ENCODE peak calls at places on chromosomes 3 and 15, in nine cellular contexts. One of them, this sample, is unnamed.

GRCh38 chr3:15405448-15406050 is 21.8 kb downstream of the METTL6 start:
- DNase-seq in activated CD4-positive, alpha-beta T cell treated with anti-CD3 and anti-CD28 coated beads for 48 hours: no peak
- DNase-seq in Ammon's horn: peak; percentile 66
- DNase-seq in Calu3: no peak
- DNase-seq in activated CD8-positive, alpha-beta memory T cell treated with anti-CD3 and anti-CD28 coated beads for 48 hours: no peak
- DNase-seq in GM23338: peak; percentile 80
- DNase-seq in KBM-7: peak; percentile 66
- DNase-seq in Caki2: peak; percentile 30
- DNase-seq in AG09309: peak; percentile 27
- DNase-seq in this sample: peak; percentile 81

GRCh38 chr3:113210608-113211369 is 568 bp upstream of the BOC start:
- DNase-seq in activated CD4-positive, alpha-beta T cell treated with anti-CD3 and anti-CD28 coated beads for 48 hours: no peak
- DNase-seq in Ammon's horn: no peak
- DNase-seq in Calu3: no peak
- DNase-seq in activated CD8-positive, alpha-beta memory T cell treated with anti-CD3 and anti-CD28 coated beads for 48 hours: no peak
- DNase-seq in GM23338: peak; percentile 69
- DNase-seq in KBM-7: no peak
- DNase-seq in Caki2: no peak
- DNase-seq in AG09309: no peak
- DNase-seq in this sample: no peak

GRCh38 chr3:131630117-131630516 is 127.3 kb upstream of the MRPL3 start:
- DNase-seq in activated CD4-positive, alpha-beta T cell treated with anti-CD3 and anti-CD28 coated beads for 48 hours: no peak
- DNase-seq in Ammon's horn: no peak
- DNase-seq in Calu3: no peak
- DNase-seq in activated CD8-positive, alpha-beta memory T cell treated with anti-CD3 and anti-CD28 coated beads for 48 hours: no peak
- DNase-seq in GM23338: no peak
- DNase-seq in KBM-7: peak; percentile 25
- DNase-seq in Caki2: no peak
- DNase-seq in AG09309: no peak
- DNase-seq in this sample: peak; percentile 73

GRCh38 chr3:78322780-78323179 is 1282.9 kb downstream of the ROBO2 start:
- DNase-seq in activated CD4-positive, alpha-beta T cell treated with anti-CD3 and anti-CD28 coated beads for 48 hours: no peak
- DNase-seq in Ammon's horn: no peak
- DNase-seq in Calu3: no peak
- DNase-seq in activated CD8-positive, alpha-beta memory T cell treated with anti-CD3 and anti-CD28 coated beads for 48 hours: no peak
- DNase-seq in GM23338: peak; percentile 53
- DNase-seq in KBM-7: no peak
- DNase-seq in Caki2: no peak
- DNase-seq in AG09309: no peak
- DNase-seq in this sample: no peak

GRCh38 chr3:14773691-14774128 is 45.1 kb upstream of the FGD5 start:
- DNase-seq in activated CD4-positive, alpha-beta T cell treated with anti-CD3 and anti-CD28 coated beads for 48 hours: no peak
- DNase-seq in Ammon's horn: no peak
- DNase-seq in Calu3: no peak
- DNase-seq in activated CD8-positive, alpha-beta memory T cell treated with anti-CD3 and anti-CD28 coated beads for 48 hours: no peak
- DNase-seq in GM23338: no peak
- DNase-seq in KBM-7: no peak
- DNase-seq in Caki2: no peak
- DNase-seq in AG09309: no peak
- DNase-seq in this sample: no peak

GRCh38 chr3:129558772-129559564 is 16.0 kb downstream of the H1-8 start:
- DNase-seq in activated CD4-positive, alpha-beta T cell treated with anti-CD3 and anti-CD28 coated beads for 48 hours: no peak
- DNase-seq in Ammon's horn: no peak
- DNase-seq in Calu3: no peak
- DNase-seq in activated CD8-positive, alpha-beta memory T cell treated with anti-CD3 and anti-CD28 coated beads for 48 hours: no peak
- DNase-seq in GM23338: no peak
- DNase-seq in KBM-7: no peak
- DNase-seq in Caki2: no peak
- DNase-seq in AG09309: peak; percentile 43
- DNase-seq in this sample: no peak

GRCh38 chr15:68400066-68400456 is 31.9 kb downstream of the ITGA11 start:
- DNase-seq in activated CD4-positive, alpha-beta T cell treated with anti-CD3 and anti-CD28 coated beads for 48 hours: no peak
- DNase-seq in Ammon's horn: no peak
- DNase-seq in Calu3: no peak
- DNase-seq in activated CD8-positive, alpha-beta memory T cell treated with anti-CD3 and anti-CD28 coated beads for 48 hours: no peak
- DNase-seq in GM23338: no peak
- DNase-seq in KBM-7: peak; percentile 49
- DNase-seq in Caki2: peak; percentile 80
- DNase-seq in AG09309: no peak
- DNase-seq in this sample: peak; percentile 51

GRCh38 chr15:98657721-98658120 is 9.4 kb downstream of the IGF1R start:
- DNase-seq in activated CD4-positive, alpha-beta T cell treated with anti-CD3 and anti-CD28 coated beads for 48 hours: no peak
- DNase-seq in Ammon's horn: no peak
- DNase-seq in Calu3: no peak
- DNase-seq in activated CD8-positive, alpha-beta memory T cell treated with anti-CD3 and anti-CD28 coated beads for 48 hours: no peak
- DNase-seq in GM23338: no peak
- DNase-seq in KBM-7: no peak
- DNase-seq in Caki2: no peak
- DNase-seq in AG09309: no peak
- DNase-seq in this sample: no peak

GRCh38 chr15:41855121-41855941 is 16.7 kb downstream of the PLA2G4B start:
- DNase-seq in activated CD4-positive, alpha-beta T cell treated with anti-CD3 and anti-CD28 coated beads for 48 hours: no peak
- DNase-seq in Ammon's horn: no peak
- DNase-seq in Calu3: no peak
- DNase-seq in activated CD8-positive, alpha-beta memory T cell treated with anti-CD3 and anti-CD28 coated beads for 48 hours: no peak
- DNase-seq in GM23338: no peak
- DNase-seq in KBM-7: no peak
- DNase-seq in Caki2: no peak
- DNase-seq in AG09309: no peak
- DNase-seq in this sample: no peak

GRCh38 chr3:159560214-159561004 is 428.2 kb upstream of the IL12A start:
- DNase-seq in activated CD4-positive, alpha-beta T cell treated with anti-CD3 and anti-CD28 coated beads for 48 hours: no peak
- DNase-seq in Ammon's horn: no peak
- DNase-seq in Calu3: no peak
- DNase-seq in activated CD8-positive, alpha-beta memory T cell treated with anti-CD3 and anti-CD28 coated beads for 48 hours: no peak
- DNase-seq in GM23338: peak; percentile 84
- DNase-seq in KBM-7: no peak
- DNase-seq in Caki2: no peak
- DNase-seq in AG09309: no peak
- DNase-seq in this sample: no peak

GRCh38 chr3:31543375-31543774 is 10.7 kb downstream of the STT3B start:
- DNase-seq in activated CD4-positive, alpha-beta T cell treated with anti-CD3 and anti-CD28 coated beads for 48 hours: no peak
- DNase-seq in Ammon's horn: no peak
- DNase-seq in Calu3: no peak
- DNase-seq in activated CD8-positive, alpha-beta memory T cell treated with anti-CD3 and anti-CD28 coated beads for 48 hours: no peak
- DNase-seq in GM23338: no peak
- DNase-seq in KBM-7: no peak
- DNase-seq in Caki2: no peak
- DNase-seq in AG09309: no peak
- DNase-seq in this sample: peak; percentile 26

GRCh38 chr3:157335677-157336076 is 101.0 kb upstream of the PTX3 start:
- DNase-seq in activated CD4-positive, alpha-beta T cell treated with anti-CD3 and anti-CD28 coated beads for 48 hours: no peak
- DNase-seq in Ammon's horn: peak; percentile 73
- DNase-seq in Calu3: peak; percentile 84
- DNase-seq in activated CD8-positive, alpha-beta memory T cell treated with anti-CD3 and anti-CD28 coated beads for 48 hours: no peak
- DNase-seq in GM23338: peak; percentile 63
- DNase-seq in KBM-7: no peak
- DNase-seq in Caki2: peak; percentile 80
- DNase-seq in AG09309: no peak
- DNase-seq in this sample: no peak